ENCODE peak calls at places on chromosomes 7 and 10, in seven cellular contexts. One of them, this sample, is unnamed.

GRCh38 chr7:131219277-131220041 is 108.2 kb upstream of the MKLN1 start:
- DNase-seq in lung: no peak
- DNase-seq in lung microvascular endothelial cell: no peak
- DNase-seq in T-cell: no peak
- DNase-seq in Right ventricle myocardium inferior: peak; percentile 81
- DNase-seq in frontal cortex: peak; percentile 51
- DNase-seq in activated CD4-positive, alpha-beta T cell treated with anti-CD3 and anti-CD28 coated beads for 4 hours: no peak
- DNase-seq in this sample: no peak

GRCh38 chr10:44589931-44590330 is 205.0 kb upstream of the CXCL12 start:
- DNase-seq in lung: no peak
- DNase-seq in lung microvascular endothelial cell: no peak
- DNase-seq in T-cell: no peak
- DNase-seq in Right ventricle myocardium inferior: no peak
- DNase-seq in frontal cortex: no peak
- DNase-seq in activated CD4-positive, alpha-beta T cell treated with anti-CD3 and anti-CD28 coated beads for 4 hours: no peak
- DNase-seq in this sample: no peak

GRCh38 chr10:103659674-103660363 is 166.3 kb downstream of the NEURL1 start:
- DNase-seq in lung: peak; percentile 79
- DNase-seq in lung microvascular endothelial cell: peak; percentile 91
- DNase-seq in T-cell: peak; percentile 43
- DNase-seq in Right ventricle myocardium inferior: peak; percentile 83
- DNase-seq in frontal cortex: peak; percentile 75
- DNase-seq in activated CD4-positive, alpha-beta T cell treated with anti-CD3 and anti-CD28 coated beads for 4 hours: peak; percentile 55
- DNase-seq in this sample: peak; percentile 55

GRCh38 chr7:11737723-11738122 is 94.3 kb downstream of the THSD7A start:
- DNase-seq in lung: no peak
- DNase-seq in lung microvascular endothelial cell: peak; percentile 38
- DNase-seq in T-cell: no peak
- DNase-seq in Right ventricle myocardium inferior: no peak
- DNase-seq in frontal cortex: no peak
- DNase-seq in activated CD4-positive, alpha-beta T cell treated with anti-CD3 and anti-CD28 coated beads for 4 hours: no peak
- DNase-seq in this sample: no peak

GRCh38 chr10:25758041-25758457 is 176.0 kb upstream of the MYO3A start:
- DNase-seq in lung: no peak
- DNase-seq in lung microvascular endothelial cell: peak; percentile 1
- DNase-seq in T-cell: no peak
- DNase-seq in Right ventricle myocardium inferior: no peak
- DNase-seq in frontal cortex: peak; percentile 22
- DNase-seq in activated CD4-positive, alpha-beta T cell treated with anti-CD3 and anti-CD28 coated beads for 4 hours: no peak
- DNase-seq in this sample: no peak

GRCh38 chr10:113469796-113470195 is 83.1 kb upstream of the HABP2 start:
- DNase-seq in lung: no peak
- DNase-seq in lung microvascular endothelial cell: no peak
- DNase-seq in T-cell: no peak
- DNase-seq in Right ventricle myocardium inferior: no peak
- DNase-seq in frontal cortex: no peak
- DNase-seq in activated CD4-positive, alpha-beta T cell treated with anti-CD3 and anti-CD28 coated beads for 4 hours: no peak
- DNase-seq in this sample: no peak

GRCh38 chr10:91587710-91588638 is 44.9 kb downstream of the PPP1R3C start:
- DNase-seq in lung: no peak
- DNase-seq in lung microvascular endothelial cell: peak; percentile 85
- DNase-seq in T-cell: no peak
- DNase-seq in Right ventricle myocardium inferior: no peak
- DNase-seq in frontal cortex: no peak
- DNase-seq in activated CD4-positive, alpha-beta T cell treated with anti-CD3 and anti-CD28 coated beads for 4 hours: no peak
- DNase-seq in this sample: no peak

GRCh38 chr7:27110163-27110976 is 7.9 kb upstream of the HOXA2 start:
- DNase-seq in lung: no peak
- DNase-seq in lung microvascular endothelial cell: peak; percentile 25
- DNase-seq in T-cell: no peak
- DNase-seq in Right ventricle myocardium inferior: no peak
- DNase-seq in frontal cortex: no peak
- DNase-seq in activated CD4-positive, alpha-beta T cell treated with anti-CD3 and anti-CD28 coated beads for 4 hours: no peak
- DNase-seq in this sample: no peak

GRCh38 chr10:42877496-42878030 is 95.0 kb downstream of the BMS1 start:
- DNase-seq in lung: peak; percentile 24
- DNase-seq in lung microvascular endothelial cell: no peak
- DNase-seq in T-cell: no peak
- DNase-seq in Right ventricle myocardium inferior: no peak
- DNase-seq in frontal cortex: no peak
- DNase-seq in activated CD4-positive, alpha-beta T cell treated with anti-CD3 and anti-CD28 coated beads for 4 hours: no peak
- DNase-seq in this sample: no peak

GRCh38 chr7:44289341-44290249 is 35.8 kb downstream of the CAMK2B start:
- DNase-seq in lung: no peak
- DNase-seq in lung microvascular endothelial cell: no peak
- DNase-seq in T-cell: no peak
- DNase-seq in Right ventricle myocardium inferior: peak; percentile 58
- DNase-seq in frontal cortex: no peak
- DNase-seq in activated CD4-positive, alpha-beta T cell treated with anti-CD3 and anti-CD28 coated beads for 4 hours: no peak
- DNase-seq in this sample: no peak

GRCh38 chr10:107579970-107580369 is 415.5 kb upstream of the SORCS1 start:
- DNase-seq in lung: no peak
- DNase-seq in lung microvascular endothelial cell: peak; percentile 24
- DNase-seq in T-cell: no peak
- DNase-seq in Right ventricle myocardium inferior: no peak
- DNase-seq in frontal cortex: no peak
- DNase-seq in activated CD4-positive, alpha-beta T cell treated with anti-CD3 and anti-CD28 coated beads for 4 hours: no peak
- DNase-seq in this sample: no peak

GRCh38 chr7:84546403-84546802 is 351.8 kb upstream of the SEMA3A start:
- DNase-seq in lung: no peak
- DNase-seq in lung microvascular endothelial cell: no peak
- DNase-seq in T-cell: no peak
- DNase-seq in Right ventricle myocardium inferior: no peak
- DNase-seq in frontal cortex: no peak
- DNase-seq in activated CD4-positive, alpha-beta T cell treated with anti-CD3 and anti-CD28 coated beads for 4 hours: no peak
- DNase-seq in this sample: no peak

GRCh38 chr7:100991631-100992030 is 22.3 kb downstream of the MUC12 start:
- DNase-seq in lung: no peak
- DNase-seq in lung microvascular endothelial cell: no peak
- DNase-seq in T-cell: no peak
- DNase-seq in Right ventricle myocardium inferior: no peak
- DNase-seq in frontal cortex: no peak
- DNase-seq in activated CD4-positive, alpha-beta T cell treated with anti-CD3 and anti-CD28 coated beads for 4 hours: no peak
- DNase-seq in this sample: no peak

GRCh38 chr7:151987748-151988529 is 31.7 kb downstream of the GALNTL5 start:
- DNase-seq in lung: no peak
- DNase-seq in lung microvascular endothelial cell: no peak
- DNase-seq in T-cell: no peak
- DNase-seq in Right ventricle myocardium inferior: peak; percentile 74
- DNase-seq in frontal cortex: no peak
- DNase-seq in activated CD4-positive, alpha-beta T cell treated with anti-CD3 and anti-CD28 coated beads for 4 hours: no peak
- DNase-seq in this sample: no peak

GRCh38 chr7:42274052-42274451 is 37.0 kb upstream of the GLI3 start:
- DNase-seq in lung: no peak
- DNase-seq in lung microvascular endothelial cell: peak; percentile 35
- DNase-seq in T-cell: no peak
- DNase-seq in Right ventricle myocardium inferior: no peak
- DNase-seq in frontal cortex: no peak
- DNase-seq in activated CD4-positive, alpha-beta T cell treated with anti-CD3 and anti-CD28 coated beads for 4 hours: no peak
- DNase-seq in this sample: no peak

GRCh38 chr10:87605656-87606308 is 53.9 kb upstream of the PAPSS2 start:
- DNase-seq in lung: no peak
- DNase-seq in lung microvascular endothelial cell: peak; percentile 14
- DNase-seq in T-cell: no peak
- DNase-seq in Right ventricle myocardium inferior: no peak
- DNase-seq in frontal cortex: no peak
- DNase-seq in activated CD4-positive, alpha-beta T cell treated with anti-CD3 and anti-CD28 coated beads for 4 hours: no peak
- DNase-seq in this sample: no peak

GRCh38 chr7:140643416-140643815 is 2.8 kb upstream of the DENND2A start:
- DNase-seq in lung: no peak
- DNase-seq in lung microvascular endothelial cell: no peak
- DNase-seq in T-cell: no peak
- DNase-seq in Right ventricle myocardium inferior: no peak
- DNase-seq in frontal cortex: no peak
- DNase-seq in activated CD4-positive, alpha-beta T cell treated with anti-CD3 and anti-CD28 coated beads for 4 hours: no peak
- DNase-seq in this sample: no peak

GRCh38 chr10:17671307-17671706 is 27.4 kb downstream of the STAM start:
- DNase-seq in lung: no peak
- DNase-seq in lung microvascular endothelial cell: no peak
- DNase-seq in T-cell: no peak
- DNase-seq in Right ventricle myocardium inferior: no peak
- DNase-seq in frontal cortex: no peak
- DNase-seq in activated CD4-positive, alpha-beta T cell treated with anti-CD3 and anti-CD28 coated beads for 4 hours: no peak
- DNase-seq in this sample: no peak

GRCh38 chr7:4169505-4169904 is 512.6 kb upstream of the FOXK1 start:
- DNase-seq in lung: no peak
- DNase-seq in lung microvascular endothelial cell: no peak
- DNase-seq in T-cell: no peak
- DNase-seq in Right ventricle myocardium inferior: peak; percentile 27
- DNase-seq in frontal cortex: no peak
- DNase-seq in activated CD4-positive, alpha-beta T cell treated with anti-CD3 and anti-CD28 coated beads for 4 hours: no peak
- DNase-seq in this sample: no peak

GRCh38 chr7:2986561-2986960 is 57.1 kb downstream of the CARD11 start:
- DNase-seq in lung: no peak
- DNase-seq in lung microvascular endothelial cell: no peak
- DNase-seq in T-cell: no peak
- DNase-seq in Right ventricle myocardium inferior: no peak
- DNase-seq in frontal cortex: no peak
- DNase-seq in activated CD4-positive, alpha-beta T cell treated with anti-CD3 and anti-CD28 coated beads for 4 hours: no peak
- DNase-seq in this sample: no peak

GRCh38 chr10:48965460-48965859 is 25.8 kb upstream of the LRRC18 start:
- DNase-seq in lung: no peak
- DNase-seq in lung microvascular endothelial cell: no peak
- DNase-seq in T-cell: no peak
- DNase-seq in Right ventricle myocardium inferior: no peak
- DNase-seq in frontal cortex: no peak
- DNase-seq in activated CD4-positive, alpha-beta T cell treated with anti-CD3 and anti-CD28 coated beads for 4 hours: no peak
- DNase-seq in this sample: no peak

GRCh38 chr10:77837248-77837924 is 89.2 kb downstream of the DLG5 start:
- DNase-seq in lung: no peak
- DNase-seq in lung microvascular endothelial cell: peak; percentile 40
- DNase-seq in T-cell: peak; percentile 42
- DNase-seq in Right ventricle myocardium inferior: no peak
- DNase-seq in frontal cortex: no peak
- DNase-seq in activated CD4-positive, alpha-beta T cell treated with anti-CD3 and anti-CD28 coated beads for 4 hours: peak; percentile 53
- DNase-seq in this sample: peak; percentile 72

GRCh38 chr10:49539320-49539885 is 482 bp upstream of the ERCC6 start:
- DNase-seq in lung: peak; percentile 41
- DNase-seq in lung microvascular endothelial cell: peak; percentile 80
- DNase-seq in T-cell: no peak
- DNase-seq in Right ventricle myocardium inferior: no peak
- DNase-seq in frontal cortex: peak; percentile 21
- DNase-seq in activated CD4-positive, alpha-beta T cell treated with anti-CD3 and anti-CD28 coated beads for 4 hours: no peak
- DNase-seq in this sample: no peak

GRCh38 chr10:21020545-21020944 is 123.4 kb upstream of the NEBL start:
- DNase-seq in lung: no peak
- DNase-seq in lung microvascular endothelial cell: peak; percentile 14
- DNase-seq in T-cell: no peak
- DNase-seq in Right ventricle myocardium inferior: no peak
- DNase-seq in frontal cortex: no peak
- DNase-seq in activated CD4-positive, alpha-beta T cell treated with anti-CD3 and anti-CD28 coated beads for 4 hours: no peak
- DNase-seq in this sample: no peak

GRCh38 chr10:24701447-24701846 is 22.2 kb downstream of the ARHGAP21 start:
- DNase-seq in lung: no peak
- DNase-seq in lung microvascular endothelial cell: no peak
- DNase-seq in T-cell: no peak
- DNase-seq in Right ventricle myocardium inferior: no peak
- DNase-seq in frontal cortex: no peak
- DNase-seq in activated CD4-positive, alpha-beta T cell treated with anti-CD3 and anti-CD28 coated beads for 4 hours: no peak
- DNase-seq in this sample: no peak

GRCh38 chr7:117004899-117005298 is 51.6 kb downstream of the ST7 start:
- DNase-seq in lung: no peak
- DNase-seq in lung microvascular endothelial cell: no peak
- DNase-seq in T-cell: no peak
- DNase-seq in Right ventricle myocardium inferior: no peak
- DNase-seq in frontal cortex: no peak
- DNase-seq in activated CD4-positive, alpha-beta T cell treated with anti-CD3 and anti-CD28 coated beads for 4 hours: no peak
- DNase-seq in this sample: no peak

GRCh38 chr7:150744041-150744656 is 6.9 kb downstream of the GIMAP5 start:
- DNase-seq in lung: no peak
- DNase-seq in lung microvascular endothelial cell: no peak
- DNase-seq in T-cell: no peak
- DNase-seq in Right ventricle myocardium inferior: no peak
- DNase-seq in frontal cortex: no peak
- DNase-seq in activated CD4-positive, alpha-beta T cell treated with anti-CD3 and anti-CD28 coated beads for 4 hours: no peak
- DNase-seq in this sample: no peak

This sample was measured in central memory CD4-positive, alpha-beta T cell.